ENCODE peak calls at places on chromosomes 7 and 10, in six cellular contexts. N is SW480, V is A549, W is AG10803, L is left colon, C is NCI-H345. T is an unnamed sample.

GRCh38 chr10:7205656-7206055 is 205.2 kb downstream of the SFMBT2 start:
- DNase-seq in N (no peak), C (no peak), V (no peak), W (no peak), L (no peak), T (no peak)

GRCh38 chr7:68152205-68152604 is 1155.6 kb downstream of the TYW1 start:
- DNase-seq in C (no peak), W (no peak), N (no peak), V (no peak), L (no peak), T (no peak)

GRCh38 chr10:62022830-62023229 is 121.3 kb downstream of the ARID5B start:
- DNase-seq in W (no peak), C (no peak), L (no peak), N (no peak), V (no peak), T (no peak)

GRCh38 chr10:1520909-1521565 is 216.3 kb downstream of the ADARB2 start:
- DNase-seq in W (no peak), L (no peak), C (no peak), V (no peak), N (no peak), T (no peak)

GRCh38 chr7:156969972-156970420 is 20.5 kb downstream of the NOM1 start:
- DNase-seq in L (no peak), N (peak), C (no peak), V (no peak), W (peak), T (peak)

GRCh38 chr7:17472939-17473338 is 174.5 kb downstream of the AHR start:
- DNase-seq in W (no peak), C (no peak), N (no peak), L (no peak), V (no peak), T (no peak)

GRCh38 chr10:98377536-98377935 is 37.4 kb downstream of the PYROXD2 start:
- DNase-seq in N (no peak), V (no peak), L (no peak), C (no peak), W (no peak), T (no peak)

GRCh38 chr7:151135866-151136514 is 31.5 kb downstream of the GBX1 start:
- DNase-seq in L (no peak), C (no peak), N (no peak), W (no peak), V (no peak), T (no peak)

GRCh38 chr7:74417419-74417971 is 36.2 kb upstream of the GTF2IRD1 start:
- DNase-seq in N (peak), W (peak), C (peak), L (peak), V (peak), T (peak)

GRCh38 chr7:75967573-75967997 is 26.8 kb downstream of the TMEM120A start:
- DNase-seq in C (no peak), L (no peak), N (no peak), W (peak), V (no peak), T (no peak)